ENCODE peak calls at places on chromosomes 11 and 22, in seven cellular contexts. M is hypothalamus, F is omental fat pad, A is NCI-H446 treated with DMSO at 0.1 percent for 48 hours, P is NCI-H1048, W is T-cell, G is ACHN. V is an unnamed sample.

GRCh38 chr11:131770801-131771200 is 400.4 kb downstream of the NTM start:
- DNase-seq in W (no peak), M (no peak), P (no peak), F (no peak), G (no peak), A (no peak), V (no peak)

GRCh38 chr11:82326853-82327252 is 406.8 kb downstream of the FAM181B start:
- DNase-seq in F (no peak), W (no peak), P (no peak), M (no peak), G (no peak), A (no peak), V (no peak)

GRCh38 chr22:39634530-39635399 is 64.2 kb downstream of the CACNA1I start:
- DNase-seq in G (peak; percentile 85), M (no peak), F (no peak), P (no peak), A (peak; percentile 50), W (no peak), V (peak; percentile 92)

GRCh38 chr11:127000291-127000968 is at the start of gene KIRREL3:
- DNase-seq in W (no peak), M (peak; percentile 71), F (no peak), P (no peak), G (peak; percentile 71), A (no peak), V (no peak)

GRCh38 chr22:46092646-46093410 is 57.5 kb upstream of the PPARA start:
- DNase-seq in F (no peak), G (no peak), A (no peak), P (no peak), M (no peak), W (no peak), V (no peak)

GRCh38 chr11:34509336-34509902 is 4.2 kb downstream of the ELF5 start:
- DNase-seq in A (no peak), M (no peak), F (no peak), P (no peak), W (no peak), G (no peak), V (no peak)

GRCh38 chr11:116793476-116794096 is 1.9 kb upstream of the APOA5 start:
- DNase-seq in P (no peak), W (no peak), A (no peak), G (peak; percentile 16), M (no peak), F (no peak), V (peak; percentile 27)

GRCh38 chr22:48979482-48979881 is 848.2 kb downstream of the BRD1 start:
- DNase-seq in P (no peak), G (no peak), A (no peak), W (no peak), F (no peak), M (no peak), V (no peak)

GRCh38 chr22:32644252-32645100 is 157.0 kb upstream of the TIMP3 start:
- DNase-seq in G (no peak), A (no peak), F (no peak), W (peak; percentile 9), P (no peak), M (no peak), V (peak; percentile 96)